ENCODE peak calls at places on chromosomes 11 and 22, in eight cellular contexts. V, B, I, H, Q, D, P and N are unnamed samples. For H3K9me3 and H3K27me3, the result is how much of the 10 kb centered on the place peaks cover.

GRCh38 chr11:123475478-123475877 is 45.4 kb downstream of the GRAMD1B start:
- DNase-seq in I (peak), Q (no peak), P (no peak), V (peak), B (no peak), D (no peak), H (no peak), N (no peak)

GRCh38 chr11:69358398-69359080 is 64.6 kb downstream of the MYEOV start:
- DNase-seq in D (no peak), B (peak), Q (peak), P (no peak), I (no peak), H (no peak), V (no peak), N (no peak)

GRCh38 chr22:30208631-30209603 is 37.6 kb downstream of the LIF start:
- DNase-seq in D (no peak), Q (peak), H (no peak), B (peak), P (no peak), I (peak), V (no peak), N (no peak)

GRCh38 chr22:21445437-21446127 is 21.6 kb upstream of the TMEM191C start:
- DNase-seq in I (no peak), B (no peak), D (no peak), V (no peak), P (no peak), H (no peak), Q (no peak), N (no peak)

GRCh38 chr11:32396991-32397390 is 38.3 kb downstream of the WT1 start:
- DNase-seq in V (no peak), B (no peak), I (peak), Q (no peak), P (no peak), D (no peak), H (no peak), N (no peak)

GRCh38 chr11:65366340-65366773 is 11.8 kb downstream of the TIGD3 start:
- DNase-seq in Q (peak), B (peak), P (no peak), H (no peak), I (peak), D (peak), V (peak), N (peak)

GRCh38 chr11:130979386-130979972 is 63.2 kb upstream of the SNX19 start:
- DNase-seq in I (peak), P (no peak), Q (no peak), D (no peak), V (no peak), H (no peak), B (no peak), N (no peak)

GRCh38 chr11:133946018-133946417 is 10.8 kb downstream of the IGSF9B start:
- DNase-seq in B (no peak), I (no peak), D (no peak), Q (no peak), H (no peak), P (no peak), V (no peak), N (no peak)

GRCh38 chr11:63490551-63491239 is at the start of gene PLAAT5:
- DNase-seq in P (no peak), H (no peak), D (no peak), Q (peak), B (peak), I (peak), V (peak), N (no peak)

GRCh38 chr11:12696911-12697581 is 22.8 kb downstream of the TEAD1 start:
- DNase-seq in Q (no peak), B (no peak), V (no peak), I (no peak), D (no peak), H (no peak), P (no peak), N (no peak)

GRCh38 chr11:119729581-119730346 is 764 bp upstream of the NECTIN1 start:
- DNase-seq in H (no peak), V (no peak), Q (peak), B (peak), D (no peak), I (peak), P (no peak), N (no peak)

GRCh38 chr11:118396097-118396501 is 5.3 kb upstream of the ATP5MG start:
- DNase-seq in P (no peak), D (no peak), B (no peak), H (no peak), V (no peak), I (no peak), Q (no peak), N (no peak)

GRCh38 chr11:12981879-12982531 is 27.1 kb upstream of the RASSF10 start:
- DNase-seq in V (no peak), B (no peak), P (no peak), H (no peak), I (peak), D (no peak), Q (no peak), N (no peak)

GRCh38 chr11:12003329-12003728 is 5.1 kb downstream of the DKK3 start:
- DNase-seq in P (no peak), I (no peak), H (no peak), V (no peak), Q (no peak), D (no peak), B (no peak), N (no peak)

GRCh38 chr11:115656684-115657083 is 152.5 kb upstream of the CADM1 start:
- DNase-seq in P (no peak), B (peak), D (no peak), Q (peak), H (no peak), V (no peak), I (no peak), N (no peak)

GRCh38 chr22:26777402-26777801 is 120.0 kb downstream of the MIAT start:
- DNase-seq in B (no peak), I (peak), H (no peak), V (peak), P (no peak), Q (no peak), D (no peak), N (no peak)

GRCh38 chr11:27209562-27210005 is 153.4 kb downstream of the CCDC34 start:
- DNase-seq in B (no peak), V (no peak), Q (peak), D (no peak), H (no peak), P (no peak), I (peak), N (no peak)

GRCh38 chr11:101915811-101916291 is 471 bp downstream of the ANGPTL5 start:
- DNase-seq in I (peak), Q (no peak), P (no peak), D (no peak), V (peak), B (no peak), H (no peak), N (peak)

GRCh38 chr11:65353900-65354264 is 669 bp upstream of the TIGD3 start:
- DNase-seq in P (no peak), V (no peak), D (no peak), I (no peak), B (no peak), Q (no peak), H (no peak), N (no peak)

GRCh38 chr11:115912484-115912945 is 408.3 kb upstream of the CADM1 start:
- DNase-seq in I (no peak), B (no peak), D (no peak), H (no peak), Q (no peak), P (no peak), V (no peak), N (no peak)

GRCh38 chr11:12167098-12167999 is 57.0 kb downstream of the MICAL2 start:
- DNase-seq in B (peak), Q (peak), P (no peak), I (peak), V (no peak), H (no peak), D (no peak), N (no peak)

GRCh38 chr22:25367756-25368155 is 148.3 kb downstream of the CRYBB2 start:
- DNase-seq in V (no peak), H (no peak), D (no peak), Q (no peak), P (no peak), B (no peak), I (no peak), N (no peak)

GRCh38 chr11:133414503-133414902 is 117.8 kb downstream of the OPCML start:
- DNase-seq in Q (no peak), V (no peak), P (no peak), H (no peak), D (no peak), B (no peak), I (no peak), N (no peak)

GRCh38 chr11:58905716-58906547 is 33.4 kb upstream of the GLYATL1 start:
- DNase-seq in V (no peak), H (no peak), I (peak), D (no peak), Q (peak), B (peak), P (no peak), N (no peak)

GRCh38 chr11:11143849-11144248 is 209.2 kb downstream of the CSNK2A3 start:
- DNase-seq in V (no peak), P (no peak), I (no peak), B (no peak), H (no peak), Q (no peak), D (no peak), N (no peak)

GRCh38 chr11:131229221-131229620 is 141.2 kb upstream of the NTM start:
- DNase-seq in D (no peak), P (no peak), Q (no peak), I (no peak), V (no peak), H (no peak), B (no peak), N (no peak)

GRCh38 chr11:14253437-14253836 is 105.5 kb downstream of the RRAS2 start:
- DNase-seq in V (no peak), H (no peak), I (peak), D (no peak), P (no peak), B (no peak), Q (no peak), N (no peak)

GRCh38 chr22:19717691-19718254 is 3.5 kb downstream of the SEPTIN5 start:
- DNase-seq in D (peak), H (peak), B (peak), P (peak), V (peak), Q (peak), I (peak), N (peak)

GRCh38 chr22:32752326-32752725 is 49.2 kb upstream of the TIMP3 start:
- DNase-seq in H (no peak), Q (no peak), P (no peak), D (no peak), B (no peak), V (no peak), I (no peak), N (no peak)

GRCh38 chr11:126061707-126062678 is 673 bp downstream of the CDON start:
- DNase-seq in P (peak), H (peak), I (peak), D (no peak), V (peak), B (peak), Q (peak), N (peak)

GRCh38 chr11:11620966-11621880 is 582 bp downstream of the GALNT18 start:
- DNase-seq in H (no peak), D (no peak), P (no peak), I (no peak), Q (peak), V (peak), B (peak), N (peak)

GRCh38 chr11:120336641-120337132 is 474 bp downstream of the ARHGEF12 start:
- DNase-seq in D (peak), V (no peak), I (no peak), B (peak), Q (peak), H (no peak), P (no peak), N (peak)

GRCh38 chr11:35511666-35512065 is 13.8 kb downstream of the PAMR1 start:
- DNase-seq in Q (no peak), V (no peak), I (peak), P (no peak), D (no peak), H (no peak), B (no peak), N (no peak)

GRCh38 chr22:23218867-23219251 is 38.5 kb downstream of the BCR start:
- DNase-seq in B (peak), H (no peak), I (peak), V (no peak), Q (peak), D (no peak), P (no peak), N (no peak)

GRCh38 chr11:111723595-111723994 is 42.6 kb downstream of the PPP2R1B start:
- DNase-seq in Q (no peak), H (no peak), B (no peak), I (peak), D (no peak), V (no peak), P (no peak), N (no peak)

GRCh38 chr11:112195906-112196305 is 20.6 kb downstream of the BCO2 start:
- DNase-seq in I (peak), B (no peak), H (no peak), V (no peak), P (no peak), Q (no peak), D (no peak), N (no peak)

GRCh38 chr22:19880786-19881569 is 26.3 kb upstream of the GNB1L start:
- DNase-seq in D (no peak), B (no peak), I (peak), Q (peak), V (peak), P (no peak), H (no peak), N (no peak)

GRCh38 chr22:48332438-48333322 is 1495.0 kb downstream of the BRD1 start:
- DNase-seq in P (no peak), V (no peak), I (no peak), D (no peak), H (no peak), Q (no peak), B (peak), N (no peak)

GRCh38 chr22:48331691-48332220 is 1495.9 kb downstream of the BRD1 start:
- DNase-seq in B (no peak), I (no peak), V (no peak), H (no peak), P (no peak), Q (no peak), D (no peak), N (no peak)

GRCh38 chr22:48333816-48334735 is 1493.6 kb downstream of the BRD1 start:
- DNase-seq in Q (no peak), B (no peak), V (no peak), I (no peak), H (no peak), D (no peak), P (no peak), N (no peak)

GRCh38 chr22:48334971-48335370 is 1492.7 kb downstream of the BRD1 start:
- DNase-seq in I (no peak), B (no peak), V (no peak), Q (no peak), P (no peak), H (no peak), D (no peak), N (no peak)

GRCh38 chr22:48333323-48333763 is 1494.3 kb downstream of the BRD1 start:
- DNase-seq in H (no peak), I (no peak), D (no peak), V (no peak), B (no peak), Q (no peak), P (no peak), N (no peak)
- H3K9me3 ChIP-seq in H (under half), I (under half), D (under half), V (under half), B (under half), Q (under half), P (under half), N (under half)

DNA sequence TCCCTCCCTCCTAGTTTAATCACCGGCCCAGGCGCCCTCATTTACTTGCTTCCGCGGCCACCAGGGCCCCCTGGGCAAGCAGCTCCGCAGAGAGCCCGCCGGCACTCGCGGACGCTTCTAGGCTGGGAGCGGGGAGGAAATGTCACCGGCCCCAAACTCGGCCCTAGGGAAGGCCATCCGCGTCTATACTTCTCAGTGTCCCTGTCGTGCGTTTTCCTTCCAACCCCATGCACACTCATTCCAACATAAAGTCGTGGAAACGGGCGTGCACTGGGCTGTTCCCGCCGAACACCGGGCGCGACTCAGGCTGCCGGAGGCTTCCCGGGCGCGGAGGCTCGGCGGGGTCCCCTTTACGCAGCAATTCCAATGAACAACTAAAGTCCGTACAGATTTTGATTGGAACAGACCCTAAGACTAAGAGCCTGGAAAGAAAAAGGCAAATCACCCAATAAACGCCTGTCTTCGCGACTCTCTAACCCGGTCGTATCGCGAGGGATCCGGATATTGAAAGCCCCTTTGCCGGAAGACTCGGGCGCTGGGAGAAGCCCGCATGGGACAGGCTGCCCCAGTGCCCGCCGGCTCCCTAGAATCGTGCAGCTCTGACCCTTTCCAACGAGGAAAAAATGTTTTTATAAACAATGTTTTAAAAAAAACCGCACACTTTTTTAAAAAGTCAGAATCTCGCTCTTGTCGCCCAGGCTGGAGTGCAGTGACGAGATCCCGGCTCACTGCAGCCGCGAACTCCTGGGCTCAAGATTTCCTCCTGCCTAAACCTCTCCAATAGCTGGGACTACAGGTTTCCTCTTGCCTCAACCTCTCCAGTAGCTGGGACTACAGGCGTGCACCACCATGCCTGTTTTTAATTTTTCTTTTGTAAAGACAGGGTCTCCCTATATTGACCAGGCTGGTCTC is 1.3 kb upstream of the BARX2 start:
- DNase-seq in H (no peak), D (no peak), P (no peak), B (peak), V (no peak), Q (peak), I (no peak), N (no peak)
- H3K27me3 ChIP-seq in H (half or more), D (under half), P (under half), B (half or more), V (half or more), Q (under half), I (half or more), N (under half)

GRCh38 chr11:121500275-121500674 is 47.5 kb upstream of the SORL1-AS1 start:
- DNase-seq in H (no peak), I (no peak), Q (no peak), B (no peak), V (no peak), D (no peak), P (no peak), N (no peak)

GRCh38 chr11:121499405-121499804 is 46.6 kb upstream of the SORL1-AS1 start:
- DNase-seq in P (no peak), Q (no peak), D (no peak), V (no peak), I (peak), H (no peak), B (no peak), N (no peak)

GRCh38 chr11:121500717-121501116 is 48.0 kb upstream of the SORL1-AS1 start:
- DNase-seq in P (no peak), H (no peak), B (no peak), I (no peak), V (no peak), D (no peak), Q (no peak), N (no peak)

GRCh38 chr11:121508449-121508848 is 55.7 kb upstream of the SORL1-AS1 start:
- DNase-seq in I (no peak), P (no peak), D (no peak), Q (no peak), B (no peak), H (no peak), V (no peak), N (no peak)

GRCh38 chr11:121503056-121503455 is 50.3 kb upstream of the SORL1-AS1 start:
- DNase-seq in V (no peak), B (no peak), P (no peak), Q (no peak), I (no peak), H (no peak), D (no peak), N (no peak)
- H3K9me3 ChIP-seq in V (under half), B (under half), P (under half), Q (under half), I (under half), H (under half), D (under half), N (under half)

DNA sequence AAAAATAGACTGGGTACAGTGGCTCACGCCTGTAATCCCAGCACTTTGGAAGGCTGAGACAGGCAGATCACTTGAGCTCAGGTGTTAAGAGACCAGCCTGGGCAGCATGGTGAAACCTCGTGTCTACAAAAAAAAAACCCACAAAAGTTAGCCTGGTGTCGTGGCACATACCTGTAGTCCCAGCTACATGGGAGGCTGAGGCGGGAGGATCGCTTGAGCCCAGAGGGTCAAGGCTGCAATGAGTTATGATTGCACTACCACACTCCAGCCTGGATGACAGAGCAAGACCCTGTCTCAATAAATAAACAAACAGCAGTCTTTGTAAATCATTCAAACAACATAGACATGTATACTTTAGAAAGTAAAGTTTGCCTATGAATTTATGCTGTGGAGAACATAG is 2.5 kb downstream of the MOV10L1 start:
- DNase-seq in B (no peak), P (no peak), D (no peak), V (no peak), H (no peak), I (no peak), Q (no peak), N (no peak)
- H3K27me3 ChIP-seq in B (half or more), P (under half), D (under half), V (under half), H (under half), I (under half), Q (under half), N (under half)

DNA sequence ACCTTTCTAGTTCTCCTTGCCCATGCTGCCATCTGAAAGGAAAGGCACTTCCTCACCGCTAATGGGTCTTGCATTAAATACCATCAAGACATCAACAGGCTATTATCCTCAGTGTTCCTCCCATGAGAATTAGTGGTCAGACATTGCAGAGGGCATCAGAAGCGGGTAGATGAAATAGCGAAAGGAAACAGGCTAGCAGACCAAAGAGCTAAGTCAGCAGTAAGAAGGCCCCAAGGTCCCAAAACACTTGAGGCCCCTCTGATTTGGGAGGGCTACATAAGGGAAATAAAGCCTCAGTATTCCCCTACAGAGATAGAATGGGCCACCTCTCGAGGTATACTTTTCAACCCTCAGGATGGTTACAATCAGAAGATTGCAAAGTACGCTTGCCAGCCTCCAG is 12.9 kb downstream of the KCNJ11 start:
- DNase-seq in B (no peak), V (no peak), P (no peak), Q (no peak), I (no peak), H (no peak), D (no peak), N (no peak)
- H3K9me3 ChIP-seq in B (under half), V (under half), P (under half), Q (under half), I (under half), H (under half), D (under half), N (under half)